ENCODE peak calls at places on chromosomes 5 and 9, in eight cellular contexts. M is HL-60, U is mammary epithelial cell, L is B cell, W is GM13977, D is kidney epithelial cell, G is pancreas, O is AG09319. B is an unnamed sample.

GRCh38 chr5:147168578-147169327 is 66.1 kb upstream of the STK32A start:
- DNase-seq in U (peak), G (no peak), D (no peak), O (peak), W (no peak), M (no peak), L (no peak), B (no peak)

GRCh38 chr9:33350310-33350709 is 52.1 kb downstream of the AQP7 start:
- DNase-seq in U (peak), M (no peak), L (no peak), G (no peak), W (no peak), O (peak), D (no peak), B (peak)

GRCh38 chr5:179893958-179894895 is 13.5 kb downstream of the TBC1D9B start:
- DNase-seq in M (no peak), G (no peak), L (no peak), W (no peak), O (no peak), U (no peak), D (no peak), B (no peak)

GRCh38 chr9:23825700-23826099 is 340 bp downstream of the ELAVL2 start:
- DNase-seq in O (no peak), W (no peak), M (no peak), D (no peak), G (no peak), U (no peak), L (no peak), B (no peak)

GRCh38 chr5:75965292-75965691 is 117.9 kb upstream of the SV2C start:
- DNase-seq in L (no peak), G (no peak), O (no peak), M (no peak), U (no peak), D (no peak), W (no peak), B (no peak)

GRCh38 chr9:125617087-125617486 is 89.9 kb downstream of the MAPKAP1 start:
- DNase-seq in D (no peak), O (no peak), M (no peak), G (no peak), U (no peak), L (no peak), W (no peak), B (no peak)

GRCh38 chr9:89179535-89179919 is 909 bp upstream of the SHC3 start:
- DNase-seq in M (no peak), W (no peak), D (no peak), L (no peak), O (no peak), G (no peak), U (no peak), B (peak)

GRCh38 chr5:23506329-23507236 is 826 bp upstream of the PRDM9 start:
- DNase-seq in L (no peak), G (no peak), D (no peak), U (no peak), M (no peak), O (no peak), W (no peak), B (no peak)

GRCh38 chr5:171521219-171521633 is 101.8 kb downstream of the FGF18 start:
- DNase-seq in D (peak), W (no peak), M (no peak), U (peak), G (no peak), L (no peak), O (peak), B (peak)

GRCh38 chr5:34043099-34043876 is at the start of gene C1QTNF3:
- DNase-seq in D (no peak), G (peak), M (peak), L (no peak), O (no peak), U (no peak), W (no peak), B (no peak)

GRCh38 chr5:65010841-65011240 is 242.1 kb downstream of the CWC27 start:
- DNase-seq in W (no peak), D (no peak), O (no peak), M (no peak), L (no peak), G (no peak), U (no peak), B (no peak)

GRCh38 chr9:131204285-131204684 is 72.0 kb downstream of the FAM78A start:
- DNase-seq in D (no peak), G (no peak), O (no peak), M (no peak), L (no peak), W (no peak), U (no peak), B (no peak)

GRCh38 chr5:133407277-133407632 is 205.1 kb downstream of the FSTL4 start:
- DNase-seq in U (no peak), O (no peak), W (no peak), M (no peak), D (no peak), G (no peak), L (no peak), B (no peak)

GRCh38 chr9:98191615-98192502 is 578 bp downstream of the CORO2A start:
- DNase-seq in O (no peak), D (no peak), G (peak), M (peak), W (no peak), L (no peak), U (peak), B (no peak)

GRCh38 chr9:27632254-27632653 is 59.0 kb upstream of the C9orf72 start:
- DNase-seq in L (no peak), D (no peak), M (no peak), O (no peak), G (no peak), W (no peak), U (peak), B (no peak)

GRCh38 chr5:87020099-87020934 is 247.4 kb upstream of the RASA1 start:
- DNase-seq in D (no peak), G (peak), W (peak), L (no peak), U (peak), O (no peak), M (peak), B (no peak)

GRCh38 chr9:35905912-35906679 is at the start of gene HRCT1:
- DNase-seq in L (no peak), M (no peak), D (peak), W (no peak), U (peak), G (peak), O (peak), B (peak)

GRCh38 chr9:123622696-123623095 is 266.7 kb downstream of the CRB2 start:
- DNase-seq in D (no peak), W (no peak), M (no peak), U (no peak), G (no peak), L (no peak), O (no peak), B (no peak)

GRCh38 chr9:21381752-21382339 is 3.4 kb downstream of the IFNA2 start:
- DNase-seq in O (no peak), M (peak), G (no peak), U (no peak), D (no peak), L (peak), W (peak), B (no peak)

GRCh38 chr9:123138156-123138555 is 104.7 kb downstream of the GPR21 start:
- DNase-seq in D (no peak), M (no peak), W (no peak), G (no peak), U (no peak), L (no peak), O (no peak), B (no peak)

GRCh38 chr5:137506296-137506695 is 7.2 kb upstream of the SPOCK1 start:
- DNase-seq in O (no peak), M (no peak), U (no peak), G (no peak), L (no peak), D (no peak), W (no peak), B (no peak)

GRCh38 chr5:56673171-56673570 is 142.2 kb upstream of the MAP3K1 start:
- DNase-seq in D (no peak), U (no peak), L (no peak), O (no peak), M (peak), W (no peak), G (no peak), B (no peak)

GRCh38 chr9:78806492-78807160 is 509.7 kb downstream of the PSAT1 start:
- DNase-seq in L (no peak), U (no peak), W (no peak), O (no peak), G (no peak), D (peak), M (no peak), B (no peak)

GRCh38 chr5:132456553-132457361 is 33.8 kb downstream of the IRF1 start:
- DNase-seq in W (peak), O (no peak), L (peak), U (no peak), D (no peak), G (no peak), M (peak), B (no peak)

GRCh38 chr9:127886401-127886972 is 9.0 kb upstream of the AK1 start:
- DNase-seq in U (no peak), D (no peak), W (no peak), L (no peak), M (no peak), O (no peak), G (no peak), B (no peak)

GRCh38 chr9:99300103-99300439 is 78.0 kb downstream of the SEC61B start:
- DNase-seq in W (no peak), U (no peak), M (no peak), O (no peak), D (no peak), G (no peak), L (no peak), B (no peak)

GRCh38 chr9:99300603-99301002 is 78.5 kb downstream of the SEC61B start:
- DNase-seq in D (no peak), M (no peak), L (no peak), U (no peak), O (no peak), G (no peak), W (no peak), B (no peak)

GRCh38 chr9:99298660-99299059 is 76.6 kb downstream of the SEC61B start:
- DNase-seq in G (no peak), D (no peak), M (no peak), W (no peak), U (no peak), L (no peak), O (no peak), B (no peak)

GRCh38 chr9:99296375-99296951 is 74.4 kb downstream of the SEC61B start:
- DNase-seq in W (peak), L (peak), M (peak), D (no peak), U (no peak), O (no peak), G (no peak), B (no peak)

DNA sequence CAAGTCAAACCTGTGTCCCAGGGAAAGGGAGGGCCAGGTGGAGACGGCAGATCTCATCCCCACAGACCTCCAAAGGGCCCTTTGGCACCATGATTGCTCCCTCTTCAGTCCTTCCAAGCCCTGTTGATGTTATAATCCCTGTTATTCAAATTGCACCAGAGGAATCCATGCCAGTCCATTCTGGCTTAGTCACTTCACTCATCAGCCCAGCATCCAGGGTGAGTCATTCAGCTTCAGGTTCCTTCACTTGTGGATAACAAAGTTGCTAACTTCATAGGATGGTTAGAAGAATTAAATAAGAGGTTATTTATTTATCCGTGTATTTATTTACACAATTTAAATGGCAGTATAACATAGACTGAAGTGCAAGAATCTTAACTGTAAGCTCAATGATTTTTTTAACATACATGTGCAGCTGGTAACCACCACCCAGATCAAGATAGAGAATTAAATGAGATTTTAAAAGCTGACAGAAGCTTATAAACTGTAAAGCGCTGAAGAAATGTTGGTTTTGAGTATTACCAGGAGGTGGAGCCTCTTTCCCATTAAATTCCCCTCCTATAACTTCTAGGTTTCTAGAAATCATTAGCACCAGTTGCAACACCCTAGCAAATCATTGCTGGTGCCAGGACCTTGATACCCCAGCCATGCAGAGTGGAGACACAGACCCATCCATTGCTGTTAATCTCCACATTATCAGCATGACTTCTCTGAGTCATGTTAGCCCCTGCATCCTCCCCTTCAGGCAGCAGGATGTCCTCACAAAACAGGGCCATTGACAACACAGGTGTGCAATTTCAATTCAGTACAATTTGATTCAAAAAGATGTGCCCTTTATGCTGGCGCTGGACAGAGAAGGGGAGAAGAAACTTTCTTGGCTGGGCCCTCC is 77.4 kb downstream of the SEC61B start:
- DNase-seq in L (no peak), D (peak), W (peak), U (peak), O (peak), M (peak), G (no peak), B (peak)
- TF ChIP-seq CTCF in L (no peak), D (no peak), W (peak), U (no peak), O (peak), M (no peak), G (no peak), B (peak)

GRCh38 chr5:120655828-120656435 is 191.8 kb downstream of the PRR16 start:
- DNase-seq in M (peak), L (no peak), O (no peak), U (peak), G (peak), W (no peak), D (no peak), B (peak)
- TF ChIP-seq CTCF in M (no peak), L (peak), O (peak), U (peak), G (no peak), W (peak), D (peak), B (peak)

GRCh38 chr5:172772112-172772906 is 1.3 kb upstream of the DUSP1 start:
- DNase-seq in G (peak), O (peak), L (peak), D (no peak), U (peak), M (peak), W (peak), B (peak)

GRCh38 chr5:172775326-172776234 is 4.6 kb upstream of the DUSP1 start:
- DNase-seq in U (peak), L (no peak), M (peak), O (peak), W (no peak), D (no peak), G (no peak), B (peak)

GRCh38 chr5:172774561-172775271 is 3.7 kb upstream of the DUSP1 start:
- DNase-seq in L (no peak), G (peak), U (no peak), M (no peak), W (no peak), O (no peak), D (no peak), B (no peak)

GRCh38 chr5:172771439-172772111 is 580 bp upstream of the DUSP1 start:
- DNase-seq in O (no peak), M (no peak), G (no peak), W (peak), L (no peak), U (peak), D (no peak), B (no peak)

GRCh38 chr5:172773481-172774469 is 2.8 kb upstream of the DUSP1 start:
- DNase-seq in O (no peak), G (peak), L (no peak), W (no peak), D (no peak), M (no peak), U (peak), B (no peak)
- TF ChIP-seq CTCF in O (peak), G (no peak), L (no peak), W (no peak), D (no peak), M (no peak), U (no peak), B (no peak)

DNA sequence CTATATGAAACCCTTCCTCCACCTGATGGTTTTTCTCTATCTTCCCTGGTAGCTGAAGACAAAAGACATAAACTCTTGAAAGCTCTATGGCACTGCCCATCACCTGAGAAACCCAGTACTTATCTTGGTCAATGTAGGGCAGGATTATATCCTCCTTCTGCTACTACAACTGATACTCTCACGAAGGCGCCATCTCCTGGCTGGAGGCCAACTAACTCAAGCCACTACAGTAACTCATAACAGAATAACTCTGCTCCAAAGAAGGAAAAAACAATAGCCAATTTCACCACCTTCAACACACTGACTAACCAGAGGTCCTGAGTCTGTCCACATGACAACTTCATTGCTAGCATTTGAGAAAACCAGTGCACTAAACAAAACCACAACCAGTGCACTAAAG is 409.2 kb downstream of the CETN3 start:
- DNase-seq in L (no peak), O (no peak), G (no peak), D (no peak), U (no peak), W (no peak), M (no peak), B (no peak)
- TF ChIP-seq CTCF in L (no peak), O (no peak), G (no peak), D (no peak), U (no peak), W (no peak), M (no peak), B (no peak)